ENCODE peak calls at places on chromosomes 4 and X, in four cellular contexts. S is lung microvascular endothelial cell; Z is cerebellar cortex; R is stimulated activated CD4-positive, alpha-beta T cell treated with anti-CD3 and anti-CD28 coated beads, Interleukin-4, amount 100 ng/mL, for 24 hours. C is an unnamed sample.

GRCh38 chr4:53014881-53015280 is 152.8 kb downstream of the RASL11B start:
- DNase-seq in S (no peak), Z (no peak), R (no peak), C (no peak)

GRCh38 chr4:25233737-25234389 is at the start of gene PI4K2B:
- DNase-seq in S (peak), Z (peak), R (peak), C (peak)

GRCh38 chr4:125689839-125690238 is 375.1 kb downstream of the FAT4 start:
- DNase-seq in S (no peak), Z (no peak), R (no peak), C (no peak)

GRCh38 chr4:36351082-36351666 is 69.8 kb downstream of the DTHD1 start:
- DNase-seq in S (peak), Z (peak), R (peak), C (peak)

GRCh38 chrX:155767101-155767878 is 113.9 kb upstream of the VAMP7 start:
- DNase-seq in S (no peak), Z (peak), R (no peak), C (peak)

GRCh38 chrX:35149517-35149916 is 206.9 kb downstream of the FAM47B start:
- DNase-seq in S (no peak), Z (no peak), R (no peak), C (no peak)

GRCh38 chr4:114780205-114780604 is 181.6 kb downstream of the UGT8 start:
- DNase-seq in S (peak), Z (peak), R (no peak), C (peak)

GRCh38 chrX:106802388-106803275 is at the start of gene TBC1D8B:
- DNase-seq in S (peak), Z (peak), R (peak), C (peak)

GRCh38 chr4:128158894-128159293 is 97.8 kb downstream of the LARP1B start:
- DNase-seq in S (no peak), Z (no peak), R (no peak), C (no peak)

GRCh38 chrX:111199505-111199904 is 70.8 kb downstream of the CAPN6 start:
- DNase-seq in S (no peak), Z (no peak), R (no peak), C (no peak)

GRCh38 chr4:138910914-138911336 is 104.7 kb upstream of the NOCT start:
- DNase-seq in S (peak), Z (peak), R (no peak), C (peak)

GRCh38 chr4:84235131-84235530 is 264.0 kb downstream of the NKX6-1 start:
- DNase-seq in S (no peak), Z (no peak), R (no peak), C (no peak)

GRCh38 chr4:187603093-187603395 is 392.5 kb upstream of the ZFP42 start:
- DNase-seq in S (no peak), Z (no peak), R (no peak), C (no peak)

GRCh38 chrX:16788477-16788876 is 2.2 kb downstream of the TXLNG start:
- DNase-seq in S (no peak), Z (no peak), R (no peak), C (no peak)

C was measured in endothelial cell of umbilical vein.